ENCODE peak calls at places on chromosomes 2 and 18, in seven cellular contexts. F is HCT116, P is SK-N-SH, Y is K562, G is H1, C is Panc1, R is GM12878. T is an unnamed sample.

GRCh38 chr18:79695269-79695668 is 15.7 kb downstream of the CTDP1 start:
- DNase-seq in Y (no peak), R (no peak), P (no peak), G (no peak), C (no peak), F (no peak), T (no peak)

GRCh38 chr2:30106543-30106942 is 40.3 kb upstream of the YPEL5 start:
- DNase-seq in F (no peak), R (no peak), P (no peak), Y (no peak), C (no peak), G (no peak), T (peak; percentile 47)

GRCh38 chr18:74963820-74964446 is 245.0 kb downstream of the PTGR3 start:
- DNase-seq in G (peak; percentile 10), R (no peak), Y (peak; percentile 9), P (peak; percentile 36), C (peak; percentile 73), F (peak; percentile 33), T (peak; percentile 48)

GRCh38 chr2:180519276-180519675 is 461.1 kb upstream of the UBE2E3 start:
- DNase-seq in C (no peak), G (no peak), R (no peak), Y (no peak), F (peak; percentile 48), P (no peak), T (peak; percentile 12)

GRCh38 chr2:46309052-46309953 is 12.1 kb downstream of the EPAS1 start:
- DNase-seq in R (no peak), P (no peak), Y (no peak), C (no peak), F (no peak), G (no peak), T (no peak)

GRCh38 chr2:230746213-230746612 is 33.6 kb downstream of the CAB39 start:
- DNase-seq in G (no peak), F (no peak), Y (no peak), R (no peak), C (no peak), P (no peak), T (no peak)

GRCh38 chr2:3001595-3002184 is 375.9 kb downstream of the EIPR1 start:
- DNase-seq in P (no peak), C (peak; percentile 1), Y (no peak), F (no peak), G (no peak), R (no peak), T (no peak)

GRCh38 chr18:44771957-44772917 is 91.5 kb downstream of the SETBP1 start:
- DNase-seq in F (no peak), Y (no peak), C (no peak), R (no peak), P (no peak), G (no peak), T (peak; percentile 85)

GRCh38 chr2:170073288-170073687 is 104.7 kb upstream of the MYO3B start:
- DNase-seq in C (no peak), P (peak; percentile 5), Y (no peak), R (no peak), G (no peak), F (no peak), T (no peak)

GRCh38 chr2:108632748-108633147 is 86.5 kb upstream of the RANBP2 start:
- DNase-seq in R (no peak), C (no peak), Y (no peak), P (no peak), F (no peak), G (no peak), T (no peak)

GRCh38 chr2:171482877-171483276 is 39.4 kb upstream of the CYBRD1 start:
- DNase-seq in R (no peak), F (no peak), C (no peak), G (peak; percentile 5), Y (no peak), P (no peak), T (no peak)

GRCh38 chr2:62216616-62217015 is 20.7 kb downstream of the B3GNT2 start:
- DNase-seq in C (no peak), R (no peak), P (no peak), G (no peak), F (no peak), Y (no peak), T (peak; percentile 55)

GRCh38 chr2:16507655-16508054 is 158.0 kb downstream of the CYRIA start:
- DNase-seq in C (no peak), R (no peak), Y (no peak), P (no peak), F (no peak), G (no peak), T (no peak)

GRCh38 chr18:6270791-6271216 is 143.9 kb downstream of the L3MBTL4 start:
- DNase-seq in G (no peak), R (peak; percentile 67), Y (no peak), C (no peak), P (no peak), F (no peak), T (no peak)

GRCh38 chr18:9684901-9685738 is 23.0 kb upstream of the RAB31 start:
- DNase-seq in R (no peak), G (no peak), Y (no peak), C (no peak), P (no peak), F (no peak), T (no peak)

GRCh38 chr18:58942486-58942885 is 77.8 kb downstream of the ZNF532 start:
- DNase-seq in Y (no peak), F (no peak), P (no peak), C (no peak), G (no peak), R (no peak), T (no peak)

GRCh38 chr18:60892855-60893254 is 440.4 kb upstream of the CDH20 start:
- DNase-seq in G (no peak), P (no peak), R (no peak), F (peak; percentile 41), C (no peak), Y (no peak), T (peak; percentile 45)

GRCh38 chr2:49714433-49714832 is 560.1 kb upstream of the FSHR start:
- DNase-seq in C (no peak), G (peak; percentile 10), Y (no peak), F (no peak), P (no peak), R (no peak), T (no peak)

GRCh38 chr18:2442726-2443275 is 128.5 kb downstream of the METTL4 start:
- DNase-seq in F (no peak), R (no peak), P (no peak), C (no peak), Y (no peak), G (no peak), T (no peak)

GRCh38 chr18:23291456-23292205 is 156.3 kb downstream of the CABLES1 start:
- DNase-seq in Y (no peak), P (no peak), G (no peak), F (peak; percentile 46), C (no peak), R (no peak), T (no peak)

GRCh38 chr2:70132244-70133126 is 45.2 kb downstream of the PCBP1 start:
- DNase-seq in F (no peak), G (no peak), P (peak; percentile 44), R (no peak), Y (no peak), C (no peak), T (peak; percentile 86)

GRCh38 chr2:55010149-55010591 is 40.1 kb downstream of the RTN4 start:
- DNase-seq in R (peak; percentile 60), F (no peak), P (no peak), Y (no peak), G (no peak), C (no peak), T (no peak)

GRCh38 chr2:199988176-199988575 is 32.8 kb downstream of the MAIP1 start:
- DNase-seq in G (no peak), P (no peak), Y (no peak), R (no peak), C (no peak), F (no peak), T (no peak)

GRCh38 chr2:133641497-133641896 is 73.2 kb upstream of the NCKAP5 start:
- DNase-seq in F (peak; percentile 55), G (no peak), C (no peak), R (no peak), Y (no peak), P (no peak), T (no peak)

DNA sequence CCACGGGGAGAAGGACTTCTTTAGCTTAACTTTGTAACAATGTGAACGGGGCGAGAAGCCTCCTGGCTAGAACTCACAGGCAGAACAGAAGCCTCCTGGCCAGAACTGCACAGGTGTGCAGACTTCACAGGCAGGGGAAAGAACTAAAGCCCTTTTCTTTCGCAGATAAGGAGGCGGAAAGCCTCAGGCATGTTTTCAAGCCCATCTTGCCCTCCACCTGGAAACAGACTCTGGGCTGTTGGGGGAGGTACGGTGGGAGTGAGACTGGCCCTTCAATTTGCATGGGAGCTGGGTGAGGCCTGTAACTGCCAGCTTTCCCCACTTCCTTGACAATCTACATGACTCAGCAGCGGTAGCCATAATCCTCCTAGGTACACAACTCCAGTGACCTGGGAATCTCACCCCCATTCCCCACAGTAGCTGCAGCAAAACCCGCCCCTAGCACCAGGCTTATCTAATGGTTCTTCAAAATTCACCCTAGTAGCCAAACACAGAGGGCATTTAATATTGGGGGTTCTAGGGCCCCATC is 22.9 kb upstream of the ABCA12 start:
- DNase-seq in G (no peak), Y (no peak), C (no peak), F (no peak), P (no peak), R (no peak), T (no peak)
- TF ChIP-seq SIN3A in G (no peak), Y (no peak), C (no peak), F (no peak), P (no peak), R (no peak), T (no peak)

GRCh38 chr2:23649285-23649684 is 264.3 kb downstream of the KLHL29 start:
- DNase-seq in P (no peak), F (no peak), C (no peak), R (no peak), G (no peak), Y (no peak), T (no peak)
- TF ChIP-seq POLR2AphosphoS5 in P (no peak), F (no peak), C (no peak), R (no peak), G (no peak), Y (no peak), T (no peak)

GRCh38 chr2:220455389-220455788 is 828.0 kb downstream of the SLC4A3 start:
- DNase-seq in F (no peak), R (no peak), G (no peak), C (no peak), Y (no peak), P (no peak), T (no peak)

GRCh38 chr2:220463876-220464275 is 836.4 kb downstream of the SLC4A3 start:
- DNase-seq in R (no peak), G (no peak), C (no peak), Y (no peak), P (no peak), F (no peak), T (no peak)

GRCh38 chr2:220458051-220458450 is 830.6 kb downstream of the SLC4A3 start:
- DNase-seq in R (no peak), Y (no peak), P (no peak), G (no peak), C (no peak), F (no peak), T (no peak)

GRCh38 chr2:220465700-220466099 is 838.3 kb downstream of the SLC4A3 start:
- DNase-seq in C (no peak), R (no peak), P (no peak), G (no peak), Y (no peak), F (no peak), T (no peak)

GRCh38 chr2:220460257-220460985 is 833.0 kb downstream of the SLC4A3 start:
- DNase-seq in Y (no peak), F (peak; percentile 6), P (no peak), R (no peak), G (no peak), C (no peak), T (no peak)
- TF ChIP-seq SIN3A in Y (no peak), F (no peak), P (no peak), R (no peak), G (no peak), C (no peak), T (no peak)

GRCh38 chr2:65630643-65631042 is 198.2 kb upstream of the SPRED2 start:
- DNase-seq in R (no peak), C (no peak), Y (no peak), P (no peak), G (no peak), F (no peak), T (no peak)
- TF ChIP-seq POLR2AphosphoS5 in R (no peak), C (no peak), Y (no peak), P (no peak), G (no peak), F (no peak), T (no peak)